ENCODE peak calls at places on chromosomes 3 and 15, in ten cellular contexts. G is PC-3; R is mesendoderm; D is CD8-positive, alpha-beta memory T cell; Y is ovary; E is tibial nerve; N is brain microvascular endothelial cell; I is right atrium auricular region; V is upper lobe of right lung; X is fibroblast of lung. H is an unnamed sample.

GRCh38 chr3:185680216-185680615 is 94.1 kb downstream of the SENP2 start:
- DNase-seq in G (no peak), R (no peak), D (no peak), Y (no peak), E (no peak), N (no peak), I (no peak), V (no peak), X (peak; percentile 10), H (no peak)

GRCh38 chr15:66784174-66784573 is 82.1 kb downstream of the SMAD6 start:
- DNase-seq in G (no peak), R (no peak), D (no peak), Y (peak; percentile 15), E (no peak), N (no peak), I (no peak), V (no peak), X (no peak), H (no peak)

GRCh38 chr15:66864871-66865281 is 162.8 kb downstream of the SMAD6 start:
- DNase-seq in G (no peak), R (no peak), D (no peak), Y (no peak), E (no peak), N (no peak), I (peak; percentile 55), V (no peak), X (no peak), H (no peak)

GRCh38 chr3:29185706-29186105 is 95.2 kb upstream of the RBMS3 start:
- DNase-seq in G (peak; percentile 33), R (no peak), D (no peak), Y (no peak), E (no peak), N (peak; percentile 32), I (no peak), V (no peak), X (no peak), H (no peak)

GRCh38 chr3:126342991-126343661 is 14.1 kb downstream of the KLF15 start:
- DNase-seq in G (no peak), R (peak; percentile 67), D (no peak), Y (peak; percentile 63), E (no peak), N (no peak), I (peak; percentile 58), V (peak; percentile 52), X (peak; percentile 59), H (peak; percentile 2)

GRCh38 chr3:179653106-179653776 is 401 bp downstream of the USP13 start:
- DNase-seq in G (peak; percentile 71), R (peak; percentile 93), D (peak; percentile 41), Y (peak; percentile 79), E (peak; percentile 42), N (peak; percentile 75), I (peak; percentile 79), V (peak; percentile 89), X (peak; percentile 83), H (peak; percentile 78)

GRCh38 chr3:172163320-172163719 is 123.9 kb downstream of the FNDC3B start:
- DNase-seq in G (no peak), R (no peak), D (no peak), Y (no peak), E (no peak), N (no peak), I (no peak), V (no peak), X (no peak), H (no peak)

GRCh38 chr3:48634661-48635221 is 520 bp downstream of the SLC26A6 start:
- DNase-seq in G (peak; percentile 53), R (peak; percentile 83), D (peak; percentile 32), Y (peak; percentile 61), E (no peak), N (peak; percentile 29), I (peak; percentile 69), V (peak; percentile 78), X (peak; percentile 57), H (peak; percentile 51)

GRCh38 chr3:18062289-18063025 is 320.0 kb upstream of the TBC1D5 start:
- DNase-seq in G (peak; percentile 54), R (no peak), D (no peak), Y (no peak), E (no peak), N (peak; percentile 24), I (no peak), V (no peak), X (peak; percentile 39), H (no peak)

GRCh38 chr3:136728434-136728833 is 23.7 kb downstream of the STAG1 start:
- DNase-seq in G (no peak), R (no peak), D (no peak), Y (no peak), E (no peak), N (no peak), I (no peak), V (no peak), X (peak; percentile 8), H (no peak)

GRCh38 chr3:14532691-14533456 is 7.3 kb downstream of the GRIP2 start:
- DNase-seq in G (peak; percentile 60), R (peak; percentile 90), D (no peak), Y (peak; percentile 48), E (no peak), N (no peak), I (peak; percentile 71), V (no peak), X (no peak), H (peak; percentile 59)

DNA sequence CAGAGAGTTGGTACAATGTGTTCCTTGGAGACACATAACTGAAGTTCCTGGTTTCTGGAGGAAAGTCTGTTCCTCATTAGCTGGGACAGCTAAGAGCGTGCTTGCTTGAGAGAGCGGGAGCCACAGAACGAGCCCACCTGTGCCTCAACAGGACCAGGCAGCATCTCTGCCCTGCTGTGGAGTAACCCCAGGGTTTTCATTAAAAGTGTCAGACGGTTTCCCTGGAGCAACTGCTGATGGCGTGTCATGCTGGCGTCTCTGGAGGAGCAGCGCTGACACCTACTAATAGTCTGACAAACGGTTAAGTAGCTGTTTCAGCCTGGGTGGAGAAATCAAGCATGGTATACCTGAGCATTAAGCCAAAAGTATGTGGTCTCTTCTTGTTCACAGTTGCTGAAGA is 150.0 kb downstream of the MCTP2 start:
- DNase-seq in G (no peak), R (peak; percentile 90), D (no peak), Y (no peak), E (no peak), N (no peak), I (no peak), V (no peak), X (no peak), H (no peak)
- H3K36me3 ChIP-seq in G (no peaks in the 10 kb centered on the region), R (no peaks in the 10 kb centered on the region), D (no peaks in the 10 kb centered on the region), Y (no peaks in the 10 kb centered on the region), E (no peaks in the 10 kb centered on the region), N (no peaks in the 10 kb centered on the region), I (no peaks in the 10 kb centered on the region), V (peaks cover 18% of the 10 kb centered on the region), X (no peaks in the 10 kb centered on the region), H (no peaks in the 10 kb centered on the region)

DNA sequence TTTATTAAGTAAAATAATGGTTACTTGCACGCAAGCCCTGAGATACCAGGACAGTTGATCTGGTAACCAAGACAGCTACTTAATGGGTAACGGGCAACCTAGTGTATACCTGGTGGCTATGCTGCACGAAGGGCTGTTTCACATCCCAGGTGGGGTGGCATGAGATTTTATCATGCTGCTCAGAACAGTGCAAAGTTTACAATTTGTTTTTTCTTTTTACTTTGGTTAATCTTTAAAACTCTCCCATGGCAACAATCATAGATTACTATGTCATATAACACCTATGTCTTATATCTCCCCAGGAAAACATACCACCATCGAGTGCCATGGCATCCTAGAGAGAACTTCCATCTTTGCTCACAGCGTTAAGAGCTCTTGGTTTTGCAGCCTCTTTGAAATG is 32.2 kb upstream of the SLC28A1 start:
- DNase-seq in G (no peak), R (no peak), D (no peak), Y (no peak), E (no peak), N (no peak), I (no peak), V (no peak), X (no peak), H (no peak)
- H3K36me3 ChIP-seq in G (no peaks in the 10 kb centered on the region), R (peaks cover 4% of the 10 kb centered on the region), D (no peaks in the 10 kb centered on the region), Y (no peaks in the 10 kb centered on the region), E (no peaks in the 10 kb centered on the region), N (no peaks in the 10 kb centered on the region), I (peaks cover 11% of the 10 kb centered on the region), V (no peaks in the 10 kb centered on the region), X (no peaks in the 10 kb centered on the region), H (peaks cover 33% of the 10 kb centered on the region)

GRCh38 chr3:12926660-12927059 is 85.3 kb upstream of the RPL32 start:
- DNase-seq in G (no peak), R (no peak), D (no peak), Y (no peak), E (no peak), N (no peak), I (no peak), V (no peak), X (no peak), H (peak; percentile 89)
- H3K36me3 ChIP-seq in G (no peaks in the 10 kb centered on the region), R (no peaks in the 10 kb centered on the region), D (peaks cover 38% of the 10 kb centered on the region), Y (no peaks in the 10 kb centered on the region), E (no peaks in the 10 kb centered on the region), N (peaks cover 3% of the 10 kb centered on the region), I (peaks cover 42% of the 10 kb centered on the region), V (peaks cover 57% of the 10 kb centered on the region), X (peaks cover 1% of the 10 kb centered on the region), H (no peaks in the 10 kb centered on the region)

GRCh38 chr15:90213123-90213817 is 12.1 kb downstream of the SEMA4B start:
- DNase-seq in G (no peak), R (peak; percentile 18), D (no peak), Y (no peak), E (no peak), N (no peak), I (no peak), V (no peak), X (no peak), H (no peak)

GRCh38 chr15:90212221-90213079 is 11.3 kb downstream of the SEMA4B start:
- DNase-seq in G (peak; percentile 88), R (no peak), D (no peak), Y (no peak), E (no peak), N (no peak), I (no peak), V (no peak), X (no peak), H (no peak)

GRCh38 chr15:90211009-90211408 is 9.9 kb downstream of the SEMA4B start:
- DNase-seq in G (no peak), R (no peak), D (no peak), Y (no peak), E (no peak), N (no peak), I (no peak), V (no peak), X (no peak), H (no peak)

GRCh38 chr15:90210593-90210992 is 9.5 kb downstream of the SEMA4B start:
- DNase-seq in G (no peak), R (no peak), D (no peak), Y (no peak), E (no peak), N (no peak), I (no peak), V (no peak), X (no peak), H (no peak)

DNA sequence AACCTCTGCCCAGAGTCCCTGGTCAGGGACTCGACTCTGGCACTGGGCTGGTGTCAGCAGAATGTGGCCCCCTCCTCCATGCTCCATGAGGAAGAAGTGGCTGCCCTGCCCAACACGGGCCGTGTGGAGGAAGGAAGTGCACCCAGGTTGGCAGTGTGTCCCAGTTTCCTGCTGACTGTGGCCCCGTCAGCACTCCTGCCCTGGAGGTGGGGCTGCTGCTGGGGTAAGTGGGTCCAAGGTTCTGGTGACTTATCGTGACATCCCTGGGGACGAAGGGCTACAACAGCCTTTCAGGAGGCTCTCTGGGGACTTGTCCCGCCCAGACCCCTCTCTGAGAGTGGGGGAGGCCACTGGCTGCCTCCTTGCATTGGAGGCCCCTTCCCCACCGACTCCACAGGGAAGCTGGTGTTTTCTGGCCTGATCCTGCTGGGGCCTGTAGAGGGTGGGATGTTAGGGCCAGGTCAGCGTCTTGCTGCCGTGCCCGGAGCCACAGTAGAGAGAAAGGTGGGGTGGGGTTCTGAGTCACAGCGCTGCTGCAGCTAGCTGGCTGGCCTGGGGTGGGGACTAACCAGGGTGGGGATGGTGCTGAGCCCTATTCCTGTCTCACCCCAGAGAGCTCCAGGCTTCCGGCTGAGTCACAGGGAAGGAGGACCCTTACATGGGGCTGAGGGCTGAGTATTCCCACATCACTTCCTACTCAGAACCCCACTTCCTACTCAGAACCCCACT is 10.5 kb downstream of the SEMA4B start:
- DNase-seq in G (peak; percentile 93), R (no peak), D (no peak), Y (no peak), E (no peak), N (peak; percentile 47), I (no peak), V (no peak), X (peak; percentile 52), H (no peak)
- H3K36me3 ChIP-seq in G (peaks cover 45% of the 10 kb centered on the region), R (no peaks in the 10 kb centered on the region), D (no peaks in the 10 kb centered on the region), Y (no peaks in the 10 kb centered on the region), E (no peaks in the 10 kb centered on the region), N (no peaks in the 10 kb centered on the region), I (peaks cover 10% of the 10 kb centered on the region), V (peaks cover 4% of the 10 kb centered on the region), X (no peaks in the 10 kb centered on the region), H (no peaks in the 10 kb centered on the region)

H was measured in gastrocnemius medialis.